ENCODE peak calls at places on chromosomes 16 and 17, in six cellular contexts. Q, E, R, T, L and N are unnamed samples.

GRCh38 chr16:74309789-74310781 is 13.5 kb downstream of the PSMD7 start:
- DNase-seq in L (peak), E (peak), T (no peak), R (peak), Q (no peak), N (no peak)

GRCh38 chr16:22732959-22733358 is 81.0 kb upstream of the HS3ST2 start:
- DNase-seq in Q (no peak), R (no peak), E (no peak), L (no peak), T (no peak), N (no peak)

GRCh38 chr16:53743149-53743566 is 39.2 kb downstream of the FTO start:
- DNase-seq in R (peak), Q (no peak), E (no peak), L (peak), T (no peak), N (no peak)

GRCh38 chr16:30407794-30408534 is 558 bp downstream of the ZNF771 start:
- DNase-seq in R (peak), L (no peak), E (peak), T (peak), Q (no peak), N (no peak)

GRCh38 chr16:29877266-29877961 is 14.4 kb upstream of the CDIPT start:
- DNase-seq in Q (peak), R (peak), E (no peak), T (peak), L (no peak), N (peak)

GRCh38 chr16:89448656-89449055 is 41.7 kb downstream of the ANKRD11 start:
- DNase-seq in T (no peak), E (no peak), R (no peak), Q (no peak), L (no peak), N (no peak)

GRCh38 chr17:12830692-12831363 is 41.5 kb downstream of the ARHGAP44 start:
- DNase-seq in Q (no peak), E (no peak), L (no peak), R (no peak), T (no peak), N (no peak)

GRCh38 chr17:31495049-31495885 is 103.8 kb downstream of the RAB11FIP4 start:
- DNase-seq in L (no peak), R (no peak), T (no peak), E (no peak), Q (no peak), N (no peak)

GRCh38 chr17:62062313-62062712 is 2.8 kb downstream of the MED13 start:
- DNase-seq in R (no peak), E (no peak), L (no peak), Q (no peak), T (no peak), N (no peak)

GRCh38 chr16:23508589-23509440 is 1.5 kb downstream of the GGA2 start:
- DNase-seq in Q (no peak), E (no peak), L (no peak), R (peak), T (peak), N (no peak)

GRCh38 chr17:30503558-30503957 is 26.4 kb downstream of the GOSR1 start:
- DNase-seq in T (no peak), E (no peak), L (no peak), Q (no peak), R (no peak), N (no peak)

GRCh38 chr17:14015286-14015685 is 54.0 kb upstream of the COX10 start:
- DNase-seq in R (no peak), T (no peak), L (no peak), Q (no peak), E (no peak), N (no peak)

GRCh38 chr16:30369091-30369937 is 980 bp downstream of the TBC1D10B start:
- DNase-seq in R (no peak), T (peak), Q (no peak), L (no peak), E (no peak), N (no peak)

GRCh38 chr16:23768581-23768980 is 13.8 kb downstream of the CHP2 start:
- DNase-seq in R (no peak), L (no peak), Q (no peak), T (no peak), E (no peak), N (no peak)

GRCh38 chr17:2749058-2749783 is at the start of gene CCDC92B:
- DNase-seq in L (no peak), E (no peak), Q (no peak), R (no peak), T (peak), N (no peak)

GRCh38 chr17:75689441-75689873 is 22.3 kb downstream of the SAP30BP start:
- DNase-seq in E (peak), R (no peak), L (no peak), T (no peak), Q (peak), N (peak)

GRCh38 chr17:5500804-5501391 is 14.5 kb downstream of the MIS12 start:
- DNase-seq in Q (no peak), R (no peak), E (peak), L (peak), T (peak), N (peak)

GRCh38 chr17:10109146-10109545 is 89.3 kb downstream of the GAS7 start:
- DNase-seq in R (no peak), T (no peak), E (no peak), L (no peak), Q (no peak), N (no peak)

GRCh38 chr16:48317614-48318013 is 67.6 kb downstream of the SIAH1 start:
- DNase-seq in E (no peak), T (no peak), L (no peak), Q (no peak), R (peak), N (no peak)

GRCh38 chr16:65644821-65645220 is 523.0 kb upstream of the CDH11 start:
- DNase-seq in R (no peak), E (no peak), T (no peak), Q (no peak), L (peak), N (no peak)
- TF ChIP-seq POLR2A in R (no peak), E (no peak), T (no peak), Q (no peak), L (no peak), N (no peak)

GRCh38 chr17:76700627-76701470 is 9.9 kb downstream of the MXRA7 start:
- DNase-seq in T (no peak), L (peak), E (no peak), R (no peak), Q (no peak), N (no peak)
- TF ChIP-seq TAF1 in T (no peak), L (peak), E (no peak), R (no peak), Q (no peak), N (no peak)

GRCh38 chr17:82205720-82206508 is 6.7 kb downstream of the CCDC57 start:
- DNase-seq in T (peak), L (peak), R (peak), Q (no peak), E (peak), N (peak)
- TF ChIP-seq POLR2A in T (no peak), L (peak), R (peak), Q (peak), E (peak), N (peak)

GRCh38 chr17:384622-385194 is 32.1 kb upstream of the RPH3AL start:
- DNase-seq in L (no peak), Q (no peak), T (no peak), E (no peak), R (no peak), N (no peak)

GRCh38 chr17:388087-388486 is 35.5 kb upstream of the RPH3AL start:
- DNase-seq in R (no peak), E (no peak), Q (no peak), T (no peak), L (no peak), N (no peak)

GRCh38 chr17:385195-385835 is 32.7 kb upstream of the RPH3AL start:
- DNase-seq in Q (no peak), R (no peak), E (peak), T (peak), L (no peak), N (no peak)

GRCh38 chr17:385836-386144 is 33.2 kb upstream of the RPH3AL start:
- DNase-seq in E (no peak), T (no peak), Q (no peak), L (no peak), R (no peak), N (no peak)

GRCh38 chr17:386145-386876 is 33.7 kb upstream of the RPH3AL start:
- DNase-seq in L (peak), R (peak), E (peak), T (peak), Q (no peak), N (peak)
- TF ChIP-seq TAF1 in L (no peak), R (no peak), E (no peak), T (no peak), Q (no peak), N (no peak)

GRCh38 chr16:11498683-11499082 is 88.0 kb downstream of the LITAF start:
- DNase-seq in E (no peak), T (no peak), L (no peak), Q (no peak), R (no peak), N (no peak)

GRCh38 chr16:11499295-11500089 is 87.2 kb downstream of the LITAF start:
- DNase-seq in T (peak), Q (no peak), E (no peak), R (no peak), L (no peak), N (no peak)

GRCh38 chr16:11497851-11498289 is 88.8 kb downstream of the LITAF start:
- DNase-seq in L (peak), T (no peak), R (peak), Q (no peak), E (no peak), N (no peak)

GRCh38 chr16:11495066-11495407 is 91.7 kb downstream of the LITAF start:
- DNase-seq in T (no peak), R (no peak), L (no peak), E (no peak), Q (no peak), N (no peak)

DNA sequence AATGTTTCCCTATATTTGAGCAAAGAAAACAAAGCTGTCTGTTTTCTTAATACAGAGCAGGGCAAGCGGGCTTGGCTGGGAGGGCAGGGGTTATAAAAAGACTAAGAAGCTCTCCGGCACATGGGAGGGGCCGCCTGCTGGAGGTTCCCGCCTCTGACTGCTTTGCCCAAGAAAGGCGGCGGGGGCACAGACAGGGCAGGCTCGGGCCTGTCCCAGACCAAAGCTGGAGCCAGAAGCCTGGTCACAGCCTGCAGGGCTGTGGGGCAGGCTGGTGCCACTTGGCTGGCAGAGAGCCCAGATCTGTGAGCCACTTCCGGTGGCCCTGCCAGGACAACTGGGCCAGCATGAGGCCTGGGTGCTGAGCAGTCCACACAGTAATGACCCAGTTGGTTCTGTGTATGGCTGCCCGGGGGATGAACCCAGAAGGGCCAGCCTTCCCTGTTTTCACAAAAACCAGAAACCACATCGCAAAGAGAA is 89.4 kb downstream of the LITAF start:
- DNase-seq in E (no peak), R (no peak), Q (peak), L (peak), T (peak), N (no peak)
- TF ChIP-seq POLR2A in E (no peak), R (no peak), Q (no peak), L (peak), T (no peak), N (no peak)